ENCODE peak calls at places on chromosome 19, in four cellular contexts. B is progenitor cell of endocrine pancreas; K is activated CD4-positive, alpha-beta T cell treated with anti-CD3 and anti-CD28 coated beads, Interleukin-2, amount 50 U/mL, for 24 hours; O is stimulated activated naive CD4-positive, alpha-beta T cell. C is an unnamed sample.

GRCh38 chr19:45153339-45154063 is 7.3 kb downstream of the NKPD1 start:
- DNase-seq in B (peak), O (no peak), K (no peak), C (no peak)

GRCh38 chr19:28334419-28334818 is 878.5 kb downstream of the UQCRFS1 start:
- DNase-seq in O (no peak), B (no peak), K (no peak), C (no peak)

GRCh38 chr19:54133312-54133956 is 4.1 kb upstream of the CNOT3 start:
- DNase-seq in O (peak), B (peak), K (no peak), C (peak)

GRCh38 chr19:9075064-9075964 is 11.5 kb upstream of the OR1M1 start:
- DNase-seq in B (no peak), K (no peak), O (no peak), C (no peak)

GRCh38 chr19:1672038-1672768 is 19.8 kb upstream of the TCF3 start:
- DNase-seq in O (no peak), K (peak), B (no peak), C (peak)

GRCh38 chr19:49690073-49690655 is 752 bp upstream of the CPT1C start:
- DNase-seq in O (no peak), K (no peak), B (no peak), C (no peak)

GRCh38 chr19:2148482-2149135 is 2.8 kb downstream of the AP3D1 start:
- DNase-seq in K (no peak), B (no peak), O (no peak), C (no peak)

GRCh38 chr19:1941146-1942077 is at the start of gene CSNK1G2:
- DNase-seq in K (no peak), B (no peak), O (no peak), C (no peak)

GRCh38 chr19:53942001-53942786 is 20.5 kb upstream of the CACNG8 start:
- DNase-seq in K (no peak), B (peak), O (no peak), C (no peak)

GRCh38 chr19:4496304-4496703 is 22.0 kb downstream of the PLIN4 start:
- DNase-seq in O (no peak), K (no peak), B (no peak), C (no peak)

GRCh38 chr19:44869728-44870470 is 21.2 kb upstream of the TOMM40 start:
- DNase-seq in K (no peak), O (no peak), B (no peak), C (no peak)

GRCh38 chr19:35563207-35563829 is at the start of gene ATP4A:
- DNase-seq in K (no peak), B (no peak), O (no peak), C (no peak)

GRCh38 chr19:51064534-51065220 is at the start of gene KLK13:
- DNase-seq in K (no peak), O (no peak), B (peak), C (no peak)

GRCh38 chr19:58317481-58318072 is 9.2 kb upstream of the ZSCAN22 start:
- DNase-seq in B (no peak), K (no peak), O (no peak), C (no peak)

GRCh38 chr19:18340237-18340989 is at the start of gene PGPEP1:
- DNase-seq in B (peak), O (peak), K (peak), C (no peak)

GRCh38 chr19:1407662-1408299 is 395 bp downstream of the DAZAP1 start:
- DNase-seq in K (peak), B (peak), O (no peak), C (no peak)